ENCODE peak calls at places on chromosomes 5 and 9, in ten cellular contexts. M is Peyer's patch, F is K562, E is heart left ventricle, Y is H9, N is left lung, V is GM23248, X is fibroblast of lung, Q is left ventricle myocardium inferior, I is neural progenitor cell. P is an unnamed sample. For H3K4me1, the result is how much of the 10 kb centered on the place peaks cover.

GRCh38 chr5:191036-191948 is at the start of gene LRRC14B:
- DNase-seq in N (no peak), E (peak), F (no peak), Y (no peak), X (no peak), M (peak), I (no peak), V (no peak), Q (peak), P (no peak)

GRCh38 chr5:59003124-59003523 is 420.2 kb downstream of the RAB3C start:
- DNase-seq in N (no peak), M (no peak), F (no peak), E (no peak), I (no peak), Q (no peak), X (no peak), Y (no peak), V (no peak), P (no peak)

GRCh38 chr9:79382468-79382867 is 189.3 kb upstream of the TLE4 start:
- DNase-seq in F (no peak), Q (no peak), E (no peak), Y (no peak), X (no peak), M (no peak), N (no peak), I (no peak), V (no peak), P (no peak)

GRCh38 chr5:126965061-126965475 is 65.3 kb downstream of the MARCHF3 start:
- DNase-seq in N (no peak), M (no peak), Y (no peak), V (peak), I (no peak), X (peak), F (no peak), E (no peak), Q (no peak), P (no peak)

GRCh38 chr9:131545003-131545785 is at the start of gene PRRT1B:
- DNase-seq in Y (no peak), M (peak), I (no peak), N (peak), Q (no peak), V (peak), F (no peak), X (no peak), E (no peak), P (no peak)

GRCh38 chr5:38551020-38552017 is 5.1 kb downstream of the LIFR start:
- DNase-seq in I (peak), Y (no peak), M (no peak), N (no peak), E (no peak), X (peak), Q (no peak), F (peak), V (peak), P (no peak)

GRCh38 chr9:134585021-134585561 is 56.5 kb upstream of the COL5A1 start:
- DNase-seq in I (no peak), N (no peak), M (peak), Y (no peak), F (no peak), Q (no peak), X (no peak), E (no peak), V (no peak), P (no peak)

GRCh38 chr5:74240783-74241750 is 399.5 kb downstream of the ENC1 start:
- DNase-seq in I (no peak), X (no peak), E (no peak), M (no peak), Q (no peak), Y (no peak), V (peak), F (no peak), N (no peak), P (no peak)

GRCh38 chr5:136424835-136425694 is 59.7 kb upstream of the TRPC7 start:
- DNase-seq in X (peak), Q (peak), E (peak), Y (peak), M (peak), V (peak), N (peak), F (peak), I (peak), P (peak)

GRCh38 chr5:179824745-179825112 is 4.0 kb downstream of the SQSTM1 start:
- DNase-seq in Y (no peak), E (no peak), Q (no peak), M (no peak), N (no peak), F (no peak), I (no peak), X (no peak), V (no peak), P (no peak)

GRCh38 chr9:88312517-88313103 is 75.6 kb upstream of the SPIN1 start:
- DNase-seq in Q (no peak), N (no peak), M (no peak), I (no peak), X (no peak), Y (no peak), F (no peak), V (no peak), E (no peak), P (no peak)

GRCh38 chr9:110835404-110835803 is 166.8 kb downstream of the MUSK start:
- DNase-seq in I (no peak), Q (no peak), V (peak), N (no peak), E (no peak), Y (no peak), M (no peak), X (peak), F (no peak), P (no peak)

GRCh38 chr5:61183538-61183937 is 21.3 kb upstream of the SMIM15 start:
- DNase-seq in M (no peak), F (no peak), I (no peak), Y (no peak), E (no peak), V (no peak), Q (no peak), N (no peak), X (no peak), P (no peak)

GRCh38 chr5:143898381-143898780 is 86.4 kb downstream of the HMHB1 start:
- DNase-seq in I (no peak), Y (no peak), N (no peak), V (no peak), X (no peak), E (no peak), M (no peak), Q (no peak), F (no peak), P (no peak)

GRCh38 chr5:32059779-32060178 is 114.3 kb downstream of the GOLPH3 start:
- DNase-seq in M (no peak), I (no peak), V (no peak), Y (no peak), E (no peak), X (no peak), N (no peak), Q (no peak), F (no peak), P (no peak)

GRCh38 chr5:100270323-100270771 is 264.8 kb upstream of the FAM174A start:
- DNase-seq in Y (no peak), N (no peak), E (no peak), I (no peak), M (no peak), Q (no peak), V (no peak), F (no peak), X (peak), P (no peak)

GRCh38 chr5:116524505-116524904 is 50.1 kb downstream of the SEMA6A start:
- DNase-seq in Y (no peak), F (no peak), Q (no peak), X (no peak), E (no peak), M (no peak), N (no peak), V (no peak), I (no peak), P (no peak)
- H3K4me1 ChIP-seq in Y (under half), F (under half), Q (half or more), X (under half), E (under half), M (under half), N (under half), V (under half), I (half or more), P (under half)

GRCh38 chr9:93955356-93956182 is 414 bp upstream of the BARX1 start:
- DNase-seq in N (no peak), Q (no peak), F (no peak), Y (peak), V (peak), X (no peak), I (peak), E (no peak), M (no peak), P (no peak)

GRCh38 chr9:93952119-93952783 is 2.9 kb downstream of the BARX1 start:
- DNase-seq in Q (no peak), V (no peak), X (no peak), F (no peak), E (no peak), M (no peak), N (no peak), Y (no peak), I (peak), P (no peak)

GRCh38 chr9:93954436-93955355 is at the start of gene BARX1:
- DNase-seq in Q (no peak), I (peak), Y (peak), M (no peak), E (no peak), X (no peak), N (no peak), F (no peak), V (no peak), P (no peak)

GRCh38 chr9:93952784-93953491 is 2.2 kb downstream of the BARX1 start:
- DNase-seq in I (peak), M (no peak), Q (no peak), V (no peak), N (no peak), F (no peak), Y (peak), X (no peak), E (no peak), P (no peak)

DNA sequence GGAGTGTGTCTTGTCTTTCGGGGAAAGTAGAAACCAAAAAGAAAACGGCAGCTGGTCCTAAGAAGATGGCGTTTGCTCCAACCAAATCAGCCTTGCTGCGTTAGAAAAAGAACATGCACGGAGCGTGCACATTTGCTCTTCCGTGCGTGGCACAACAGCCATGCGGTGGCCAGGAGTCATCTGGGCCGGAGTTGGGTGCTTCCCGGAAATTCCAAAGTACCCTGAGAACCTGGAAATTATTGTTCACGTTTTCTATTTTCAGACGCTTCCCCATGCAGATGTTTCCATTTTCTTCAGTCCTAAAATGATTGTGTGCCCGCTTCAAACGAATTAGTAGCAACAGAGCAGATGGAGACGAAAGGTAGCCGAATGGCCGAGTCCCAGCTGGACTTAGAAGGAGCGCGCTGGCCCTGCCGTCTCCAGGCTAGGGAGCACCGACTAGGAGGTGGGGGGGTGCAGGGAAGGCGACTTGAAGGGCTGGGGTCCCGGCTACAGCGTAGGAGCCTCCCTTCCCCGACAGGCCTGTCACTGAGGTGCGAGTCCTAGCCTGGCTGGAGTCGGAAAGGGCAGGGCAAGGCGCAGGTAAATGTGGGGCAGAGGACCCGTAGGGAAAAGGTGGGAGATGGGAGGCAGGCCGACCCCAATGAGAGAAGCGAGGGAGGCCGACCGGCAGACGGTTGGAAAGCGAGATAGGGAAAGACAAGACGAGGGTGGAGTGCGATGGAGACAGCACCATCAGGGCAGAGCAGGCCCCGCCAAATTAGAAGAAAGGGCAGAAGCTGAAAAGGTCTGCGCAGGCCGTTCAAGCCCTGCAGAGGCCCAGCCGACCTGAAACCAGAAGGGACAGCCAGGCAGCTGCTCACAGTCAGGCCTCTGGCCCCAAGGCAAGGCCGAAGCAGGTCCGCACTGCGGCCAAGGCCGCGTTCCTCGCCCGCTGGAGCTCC is 1.4 kb downstream of the BARX1 start:
- DNase-seq in Y (peak), Q (no peak), I (peak), F (no peak), M (no peak), E (no peak), N (no peak), X (no peak), V (no peak), P (no peak)
- H3K4me1 ChIP-seq in Y (under half), Q (half or more), I (under half), F (under half), M (under half), E (under half), N (half or more), X (under half), V (under half), P (under half)

GRCh38 chr5:134001938-134002731 is 2.6 kb downstream of the VDAC1 start:
- DNase-seq in Y (no peak), X (no peak), V (no peak), Q (no peak), M (no peak), F (no peak), N (no peak), I (no peak), E (no peak), P (no peak)
- H3K4me1 ChIP-seq in Y (under half), X (under half), V (under half), Q (half or more), M (under half), F (under half), N (half or more), I (under half), E (under half), P (under half)

DNA sequence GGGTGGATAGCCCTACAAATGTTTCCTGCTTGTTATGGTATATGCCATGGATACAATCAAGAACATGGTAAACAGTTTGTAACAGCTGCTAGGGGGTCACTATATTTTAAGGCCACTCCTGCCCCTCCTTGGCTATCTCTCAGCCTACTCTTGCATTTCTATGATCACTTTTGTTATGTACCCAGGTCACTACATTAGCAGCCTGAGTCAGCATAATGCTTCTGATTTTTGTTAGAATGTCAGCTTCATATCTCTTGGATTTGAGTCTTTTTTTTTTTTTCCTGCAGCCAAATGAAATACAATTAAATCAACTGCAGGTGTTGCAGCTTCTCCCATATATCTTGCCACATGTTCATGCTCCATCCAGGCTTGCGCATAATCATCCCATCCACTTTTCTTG is 629.7 kb upstream of the GRAMD2B start:
- DNase-seq in F (no peak), X (no peak), I (no peak), Q (no peak), N (no peak), Y (no peak), M (no peak), V (no peak), E (no peak), P (no peak)
- H3K4me1 ChIP-seq in F (under half), X (under half), I (under half), Q (under half), N (under half), Y (under half), M (under half), V (under half), E (under half), P (under half)

P was measured in ascending aorta.